ENCODE peak calls at places on chromosomes 2 and 18, in ten cellular contexts. Q is vagina, W is KBM-7, D is cardiac fibroblast, V is EL, P is posterior vena cava, E is Kasumi-1, U is progenitor cell of endocrine pancreas, H is GM23248, N is GM12865. S is an unnamed sample.

GRCh38 chr2:78147466-78147865 is 625.3 kb upstream of the LRRTM4 start:
- DNase-seq in Q (no peak), W (no peak), D (no peak), V (no peak), P (no peak), E (no peak), U (no peak), H (no peak), N (no peak), S (no peak)

GRCh38 chr2:86704482-86704971 is 15.6 kb upstream of the RMND5A start:
- DNase-seq in Q (no peak), W (no peak), D (peak), V (peak), P (no peak), E (no peak), U (no peak), H (peak), N (no peak), S (peak)

GRCh38 chr18:55588001-55588875 is at the start of gene TCF4:
- DNase-seq in Q (no peak), W (peak), D (peak), V (peak), P (peak), E (no peak), U (peak), H (peak), N (peak), S (peak)

GRCh38 chr2:85344356-85344954 is 9.9 kb downstream of the RETSAT start:
- DNase-seq in Q (no peak), W (no peak), D (no peak), V (no peak), P (no peak), E (no peak), U (no peak), H (peak), N (no peak), S (no peak)

GRCh38 chr2:188869560-188869959 is 104.6 kb upstream of the COL3A1 start:
- DNase-seq in Q (no peak), W (no peak), D (peak), V (no peak), P (no peak), E (no peak), U (no peak), H (peak), N (no peak), S (peak)

GRCh38 chr2:230762317-230762896 is 49.8 kb downstream of the CAB39 start:
- DNase-seq in Q (no peak), W (peak), D (peak), V (peak), P (no peak), E (peak), U (no peak), H (peak), N (peak), S (no peak)

GRCh38 chr2:25982273-25982967 is at the start of gene KIF3C:
- DNase-seq in Q (no peak), W (peak), D (peak), V (peak), P (peak), E (peak), U (peak), H (peak), N (peak), S (peak)

GRCh38 chr2:207768891-207769596 is 662 bp downstream of the FZD5 start:
- DNase-seq in Q (no peak), W (peak), D (peak), V (no peak), P (no peak), E (peak), U (no peak), H (peak), N (peak), S (peak)

GRCh38 chr2:84338069-84338468 is 121.0 kb downstream of the SUCLG1 start:
- DNase-seq in Q (no peak), W (no peak), D (no peak), V (peak), P (no peak), E (peak), U (no peak), H (peak), N (no peak), S (peak)

S was measured in fibroblast of the aortic adventitia.